ENCODE peak calls at places on chromosomes 16 and 17, in eight cellular contexts. I is A549, N is thyroid gland, R is tibial nerve, J is adrenal gland, B is breast epithelium, W is K562, F is testis. T is an unnamed sample.
A peak's percentile ranks its signal among the peaks of the same experiment; 100 is the strongest.

GRCh38 chr17:57011482-57012015 is 33.6 kb downstream of the SCPEP1 start:
- DNase-seq in I (no peak), N (peak; percentile 44), R (no peak), J (no peak), B (no peak), W (peak; percentile 8), F (no peak), T (no peak)

GRCh38 chr17:62189377-62189776 is 124.3 kb upstream of the MED13 start:
- DNase-seq in I (no peak), N (no peak), R (no peak), J (no peak), B (no peak), W (no peak), F (no peak), T (no peak)

GRCh38 chr17:36993227-36993626 is 44.5 kb downstream of the AATF start:
- DNase-seq in I (no peak), N (no peak), R (no peak), J (no peak), B (no peak), W (no peak), F (no peak), T (no peak)

GRCh38 chr17:45722161-45722560 is 62.0 kb upstream of the CRHR1 start:
- DNase-seq in I (peak; percentile 85), N (peak; percentile 35), R (no peak), J (no peak), B (no peak), W (peak; percentile 64), F (no peak), T (peak; percentile 5)

GRCh38 chr17:79907217-79907715 is 68.0 kb upstream of the CBX4 start:
- DNase-seq in I (no peak), N (no peak), R (no peak), J (no peak), B (no peak), W (no peak), F (no peak), T (no peak)

GRCh38 chr16:79272141-79272577 is 328.4 kb downstream of the MAF start:
- DNase-seq in I (no peak), N (no peak), R (no peak), J (no peak), B (no peak), W (no peak), F (no peak), T (no peak)

GRCh38 chr17:37393352-37393751 is 13.3 kb downstream of the ACACA start:
- DNase-seq in I (no peak), N (no peak), R (no peak), J (no peak), B (no peak), W (no peak), F (no peak), T (no peak)

GRCh38 chr17:82890926-82891678 is 51.3 kb upstream of the ZNF750 start:
- DNase-seq in I (no peak), N (no peak), R (no peak), J (no peak), B (no peak), W (no peak), F (no peak), T (no peak)

GRCh38 chr17:77756028-77756427 is 202.5 kb upstream of the TNRC6C start:
- DNase-seq in I (no peak), N (no peak), R (no peak), J (peak; percentile 1), B (no peak), W (no peak), F (no peak), T (no peak)

GRCh38 chr17:32732296-32732642 is 144.7 kb downstream of the MYO1D start:
- DNase-seq in I (no peak), N (no peak), R (no peak), J (no peak), B (no peak), W (no peak), F (no peak), T (no peak)

GRCh38 chr16:22400899-22401298 is 26.5 kb upstream of the CDR2 start:
- DNase-seq in I (no peak), N (no peak), R (no peak), J (no peak), B (no peak), W (no peak), F (no peak), T (peak; percentile 9)

GRCh38 chr16:22397931-22398330 is 23.5 kb upstream of the CDR2 start:
- DNase-seq in I (no peak), N (no peak), R (no peak), J (no peak), B (no peak), W (no peak), F (no peak), T (no peak)

GRCh38 chr16:22402191-22402590 is 27.8 kb upstream of the CDR2 start:
- DNase-seq in I (no peak), N (no peak), R (no peak), J (no peak), B (no peak), W (no peak), F (no peak), T (no peak)

GRCh38 chr16:22395960-22396359 is 21.5 kb upstream of the CDR2 start:
- DNase-seq in I (no peak), N (no peak), R (no peak), J (no peak), B (no peak), W (no peak), F (no peak), T (no peak)

DNA sequence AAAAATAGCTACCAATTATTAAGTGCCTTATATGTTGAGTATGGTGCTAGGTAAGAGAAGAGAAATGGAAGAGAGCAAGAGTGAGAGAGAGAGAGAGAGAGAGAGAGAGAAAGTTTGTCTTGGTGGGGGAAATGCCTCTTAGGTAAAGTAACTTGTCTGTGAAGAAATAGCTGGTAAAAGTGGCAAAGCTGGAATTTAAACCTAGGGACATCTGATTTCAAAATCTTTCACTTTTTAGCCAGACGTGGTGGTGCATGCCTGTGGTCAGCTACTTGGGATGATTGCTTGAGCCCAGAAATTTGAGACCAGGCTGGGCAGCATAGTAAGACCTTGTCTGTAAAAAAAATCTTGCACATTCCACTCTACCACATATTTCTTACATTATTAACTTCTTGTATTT is 23.0 kb upstream of the CDR2 start:
- DNase-seq in I (no peak), N (peak; percentile 41), R (no peak), J (no peak), B (no peak), W (no peak), F (no peak), T (no peak)
- H3K4me1 ChIP-seq in I (peaks cover 12% of the 10 kb centered on the region), N (peaks cover 38% of the 10 kb centered on the region), R (no peaks in the 10 kb centered on the region), J (peaks cover 5% of the 10 kb centered on the region), B (no peaks in the 10 kb centered on the region), W (no peaks in the 10 kb centered on the region), F (no peaks in the 10 kb centered on the region), T (peaks cover 8% of the 10 kb centered on the region)

GRCh38 chr17:7842950-7843535 is 9.0 kb downstream of the KDM6B start:
- DNase-seq in I (peak; percentile 52), N (peak; percentile 57), R (peak; percentile 79), J (peak; percentile 85), B (peak; percentile 72), W (no peak), F (peak; percentile 57), T (peak; percentile 68)
- TF ChIP-seq POLR2A in I (no peak), N (peak; percentile 22), R (peak; percentile 45), J (peak; percentile 74), B (peak; percentile 12), W (peak; percentile 50), F (no peak), T (no peak)

GRCh38 chr16:31703526-31704128 is 170.0 kb upstream of the ZNF267 start:
- DNase-seq in I (no peak), N (no peak), R (no peak), J (no peak), B (no peak), W (no peak), F (no peak), T (no peak)
- H3K4me1 ChIP-seq in I (peaks cover 5% of the 10 kb centered on the region), N (peaks cover 8% of the 10 kb centered on the region), R (no peaks in the 10 kb centered on the region), J (peaks cover 8% of the 10 kb centered on the region), B (no peaks in the 10 kb centered on the region), W (peaks cover 8% of the 10 kb centered on the region), F (no peaks in the 10 kb centered on the region), T (peaks cover 17% of the 10 kb centered on the region)

DNA sequence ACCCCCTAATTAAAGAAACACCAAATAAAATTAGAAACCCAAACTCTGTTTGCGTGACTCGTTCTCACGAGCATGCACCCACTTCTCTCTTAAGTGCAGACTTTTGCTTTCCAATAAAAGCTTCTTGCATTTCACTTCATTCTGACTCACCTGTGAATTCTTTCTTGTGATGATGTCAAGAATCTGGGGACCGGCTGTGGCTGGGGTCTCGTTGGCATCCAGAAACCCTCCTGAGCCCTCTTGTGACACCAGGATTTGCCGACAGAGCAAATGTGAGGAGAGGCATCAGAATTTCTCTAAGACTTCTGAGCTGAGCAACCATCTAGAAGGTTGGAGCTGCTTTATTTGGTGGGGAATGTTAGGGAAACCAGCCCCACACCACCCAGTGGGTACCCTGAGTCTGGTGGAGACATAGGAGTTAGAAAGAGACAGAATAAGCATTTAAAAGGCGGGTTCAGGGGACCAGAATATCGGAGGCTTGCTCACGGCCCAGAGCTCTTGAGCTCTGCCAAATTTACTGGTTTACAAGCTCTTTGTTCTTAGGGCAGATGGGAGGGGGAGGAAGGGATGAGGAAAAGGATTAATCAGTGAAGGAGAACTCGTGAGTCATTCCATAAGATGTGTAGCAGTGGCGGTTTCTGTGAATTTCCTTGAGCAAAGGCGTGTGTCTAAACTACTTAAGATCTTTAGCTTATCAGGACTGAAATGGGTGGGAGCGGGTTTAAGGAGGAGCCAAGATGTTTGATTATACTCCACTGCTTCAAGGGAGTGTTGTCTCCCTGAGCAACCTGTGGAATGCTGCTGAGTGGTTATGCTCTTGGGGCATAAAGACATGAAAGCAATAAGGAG is 24.2 kb upstream of the TMC5 start:
- DNase-seq in I (no peak), N (peak; percentile 30), R (no peak), J (no peak), B (no peak), W (no peak), F (no peak), T (no peak)
- TF ChIP-seq POLR2A in I (peak; percentile 12), N (no peak), R (no peak), J (no peak), B (no peak), W (no peak), F (no peak), T (no peak)

GRCh38 chr17:29156781-29157180 is 23.4 kb downstream of the MYO18A start:
- DNase-seq in I (no peak), N (no peak), R (no peak), J (no peak), B (no peak), W (no peak), F (no peak), T (no peak)

GRCh38 chr17:29155235-29155965 is 24.8 kb downstream of the MYO18A start:
- DNase-seq in I (peak; percentile 90), N (no peak), R (no peak), J (peak; percentile 73), B (no peak), W (peak; percentile 81), F (no peak), T (peak; percentile 68)

GRCh38 chr17:29157310-29157709 is 22.9 kb downstream of the MYO18A start:
- DNase-seq in I (no peak), N (no peak), R (no peak), J (no peak), B (no peak), W (no peak), F (no peak), T (no peak)

GRCh38 chr17:29154516-29155234 is 25.5 kb downstream of the MYO18A start:
- DNase-seq in I (no peak), N (no peak), R (no peak), J (peak; percentile 71), B (peak; percentile 73), W (no peak), F (no peak), T (peak; percentile 39)

DNA sequence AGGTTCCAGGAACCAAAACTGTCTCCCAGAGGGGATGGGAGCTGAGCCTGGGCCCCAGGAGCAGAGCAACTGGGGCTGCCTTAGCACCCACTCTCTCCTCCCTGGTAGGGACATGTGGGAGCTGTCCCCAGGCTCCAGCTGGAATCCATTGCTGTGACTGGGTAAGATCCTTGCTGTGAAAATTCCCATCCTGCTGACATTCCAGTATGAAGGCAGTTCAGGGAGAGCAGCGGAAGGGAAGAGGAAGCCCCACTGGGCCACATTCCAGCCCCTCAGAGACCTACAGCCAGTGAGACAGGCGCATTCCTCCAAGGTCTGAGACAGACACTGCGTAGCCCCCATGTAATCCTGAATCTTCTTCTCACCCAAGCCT is 24.2 kb downstream of the MYO18A start:
- DNase-seq in I (no peak), N (no peak), R (no peak), J (peak; percentile 56), B (no peak), W (no peak), F (no peak), T (no peak)
- H3K4me1 ChIP-seq in I (peaks cover 95% of the 10 kb centered on the region), N (peaks cover 76% of the 10 kb centered on the region), R (peaks cover 68% of the 10 kb centered on the region), J (peaks cover 18% of the 10 kb centered on the region), B (peaks cover 59% of the 10 kb centered on the region), W (peaks cover 50% of the 10 kb centered on the region), F (peaks cover 21% of the 10 kb centered on the region), T (peaks cover 80% of the 10 kb centered on the region)